ENCODE peak calls at places on chromosomes 6 and 20, in eight cellular contexts. One of them, this sample, is unnamed.

GRCh38 chr6:84416043-84416657 is 188.7 kb upstream of the CEP162 start:
- DNase-seq in HepG2: no peak
- DNase-seq in GM12878: no peak
- DNase-seq in suprapubic skin: no peak
- DNase-seq in upper lobe of left lung: no peak
- DNase-seq in K562: no peak
- DNase-seq in HCT116: no peak
- DNase-seq in spleen: no peak
- DNase-seq in this sample: no peak

GRCh38 chr20:44706371-44707258 is 8.6 kb upstream of the CCN5 start:
- DNase-seq in HepG2: no peak
- DNase-seq in GM12878: no peak
- DNase-seq in suprapubic skin: no peak
- DNase-seq in upper lobe of left lung: peak; percentile 30
- DNase-seq in K562: no peak
- DNase-seq in HCT116: no peak
- DNase-seq in spleen: no peak
- DNase-seq in this sample: no peak

GRCh38 chr20:58141971-58142842 is 86.2 kb downstream of the ANKRD60 start:
- DNase-seq in HepG2: no peak
- DNase-seq in GM12878: no peak
- DNase-seq in suprapubic skin: peak; percentile 35
- DNase-seq in upper lobe of left lung: peak; percentile 41
- DNase-seq in K562: no peak
- DNase-seq in HCT116: no peak
- DNase-seq in spleen: no peak
- DNase-seq in this sample: no peak

GRCh38 chr6:44727651-44728630 is 340.4 kb downstream of the CDC5L start:
- DNase-seq in HepG2: no peak
- DNase-seq in GM12878: no peak
- DNase-seq in suprapubic skin: no peak
- DNase-seq in upper lobe of left lung: peak; percentile 78
- DNase-seq in K562: no peak
- DNase-seq in HCT116: no peak
- DNase-seq in spleen: no peak
- DNase-seq in this sample: no peak

GRCh38 chr6:135604035-135604865 is 106.7 kb upstream of the AHI1 start:
- DNase-seq in HepG2: no peak
- DNase-seq in GM12878: no peak
- DNase-seq in suprapubic skin: no peak
- DNase-seq in upper lobe of left lung: peak; percentile 34
- DNase-seq in K562: no peak
- DNase-seq in HCT116: no peak
- DNase-seq in spleen: no peak
- DNase-seq in this sample: no peak

GRCh38 chr6:83490177-83490576 is 22.2 kb upstream of the PRSS35 start:
- DNase-seq in HepG2: no peak
- DNase-seq in GM12878: no peak
- DNase-seq in suprapubic skin: no peak
- DNase-seq in upper lobe of left lung: no peak
- DNase-seq in K562: no peak
- DNase-seq in HCT116: no peak
- DNase-seq in spleen: no peak
- DNase-seq in this sample: no peak

GRCh38 chr6:130775421-130776012 is 51.7 kb upstream of the SMLR1 start:
- DNase-seq in HepG2: no peak
- DNase-seq in GM12878: no peak
- DNase-seq in suprapubic skin: no peak
- DNase-seq in upper lobe of left lung: no peak
- DNase-seq in K562: no peak
- DNase-seq in HCT116: no peak
- DNase-seq in spleen: no peak
- DNase-seq in this sample: no peak

GRCh38 chr20:23632711-23633573 is 4.8 kb downstream of the CST3 start:
- DNase-seq in HepG2: no peak
- DNase-seq in GM12878: no peak
- DNase-seq in suprapubic skin: no peak
- DNase-seq in upper lobe of left lung: no peak
- DNase-seq in K562: no peak
- DNase-seq in HCT116: no peak
- DNase-seq in spleen: no peak
- DNase-seq in this sample: no peak

GRCh38 chr6:107670792-107671199 is 153.3 kb downstream of the SCML4 start:
- DNase-seq in HepG2: no peak
- DNase-seq in GM12878: peak; percentile 66
- DNase-seq in suprapubic skin: no peak
- DNase-seq in upper lobe of left lung: no peak
- DNase-seq in K562: no peak
- DNase-seq in HCT116: no peak
- DNase-seq in spleen: peak; percentile 82
- DNase-seq in this sample: no peak

GRCh38 chr6:107665386-107665785 is 158.7 kb downstream of the SCML4 start:
- DNase-seq in HepG2: no peak
- DNase-seq in GM12878: no peak
- DNase-seq in suprapubic skin: no peak
- DNase-seq in upper lobe of left lung: peak; percentile 39
- DNase-seq in K562: no peak
- DNase-seq in HCT116: no peak
- DNase-seq in spleen: no peak
- DNase-seq in this sample: no peak

GRCh38 chr6:107668826-107669474 is 155.2 kb downstream of the SCML4 start:
- DNase-seq in HepG2: no peak
- DNase-seq in GM12878: peak; percentile 34
- DNase-seq in suprapubic skin: no peak
- DNase-seq in upper lobe of left lung: peak; percentile 61
- DNase-seq in K562: no peak
- DNase-seq in HCT116: no peak
- DNase-seq in spleen: peak; percentile 85
- DNase-seq in this sample: no peak

GRCh38 chr6:107666084-107666981 is 157.8 kb downstream of the SCML4 start:
- DNase-seq in HepG2: peak; percentile 94
- DNase-seq in GM12878: no peak
- DNase-seq in suprapubic skin: no peak
- DNase-seq in upper lobe of left lung: no peak
- DNase-seq in K562: no peak
- DNase-seq in HCT116: no peak
- DNase-seq in spleen: no peak
- DNase-seq in this sample: no peak

GRCh38 chr6:107667790-107668189 is 156.3 kb downstream of the SCML4 start:
- DNase-seq in HepG2: no peak
- DNase-seq in GM12878: no peak
- DNase-seq in suprapubic skin: no peak
- DNase-seq in upper lobe of left lung: no peak
- DNase-seq in K562: no peak
- DNase-seq in HCT116: no peak
- DNase-seq in spleen: no peak
- DNase-seq in this sample: no peak
- TF ChIP-seq POLR2A in HepG2: no peak
- TF ChIP-seq POLR2A in GM12878: no peak
- TF ChIP-seq POLR2A in suprapubic skin: no peak
- TF ChIP-seq POLR2A in upper lobe of left lung: no peak
- TF ChIP-seq POLR2A in K562: no peak
- TF ChIP-seq POLR2A in HCT116: no peak
- TF ChIP-seq POLR2A in spleen: no peak
- TF ChIP-seq POLR2A in this sample: no peak

GRCh38 chr20:8756410-8756809 is 312.5 kb upstream of the PLCB4 start:
- DNase-seq in HepG2: peak; percentile 60
- DNase-seq in GM12878: no peak
- DNase-seq in suprapubic skin: no peak
- DNase-seq in upper lobe of left lung: no peak
- DNase-seq in K562: peak; percentile 29
- DNase-seq in HCT116: peak; percentile 18
- DNase-seq in spleen: no peak
- DNase-seq in this sample: no peak
- TF ChIP-seq POLR2AphosphoS5 in HepG2: no peak
- TF ChIP-seq POLR2AphosphoS5 in GM12878: no peak
- TF ChIP-seq POLR2AphosphoS5 in suprapubic skin: no peak
- TF ChIP-seq POLR2AphosphoS5 in upper lobe of left lung: no peak
- TF ChIP-seq POLR2AphosphoS5 in K562: no peak
- TF ChIP-seq POLR2AphosphoS5 in HCT116: no peak
- TF ChIP-seq POLR2AphosphoS5 in spleen: no peak
- TF ChIP-seq POLR2AphosphoS5 in this sample: no peak

DNA sequence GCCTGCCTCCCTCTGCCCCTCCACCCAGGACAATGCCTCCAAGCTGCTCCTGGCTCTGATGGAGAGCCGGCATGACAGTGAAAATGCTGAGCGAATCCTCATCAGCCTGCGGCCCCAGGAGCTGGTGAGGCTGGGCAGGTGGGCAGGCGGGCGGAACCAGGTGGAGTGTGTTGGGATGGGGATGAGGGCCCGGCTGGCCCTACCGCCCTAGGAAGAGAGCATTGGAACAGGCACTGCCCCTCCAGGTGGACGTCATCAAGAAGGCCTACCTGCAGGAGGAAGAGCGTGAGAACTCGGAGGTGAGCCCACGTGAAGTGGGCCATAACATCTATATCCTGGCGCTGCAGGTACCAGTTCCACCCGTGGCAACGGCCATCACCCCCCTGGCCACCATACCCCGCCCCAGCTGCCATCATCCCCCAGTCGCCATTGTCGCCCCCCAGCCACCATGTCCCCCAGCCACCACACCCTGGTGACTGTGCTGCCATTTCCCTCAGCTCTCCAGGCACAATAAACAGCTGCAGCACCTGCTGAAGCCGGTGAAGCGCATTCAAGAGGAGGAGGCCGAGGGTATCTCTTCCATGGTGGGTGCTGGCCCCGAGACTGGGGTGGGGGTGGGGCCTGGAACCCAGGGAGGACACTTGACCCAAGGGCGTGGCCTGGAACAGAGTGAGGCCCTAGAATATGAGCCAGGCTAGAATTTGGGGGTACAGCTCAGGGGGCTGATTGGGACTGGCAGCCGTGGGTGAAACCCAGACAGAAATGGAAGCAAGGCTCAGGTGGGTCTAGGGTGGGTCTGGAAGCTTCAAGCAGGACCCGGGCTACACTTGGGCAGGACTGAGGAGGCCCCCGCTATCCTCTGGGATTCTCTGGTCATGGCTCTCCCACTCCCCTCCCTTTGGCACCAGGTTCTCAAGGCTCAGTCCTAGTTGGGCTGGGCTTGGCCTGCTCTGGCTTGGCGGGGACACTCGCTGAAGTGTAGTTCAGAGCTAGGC is 24.2 kb downstream of the UQCC2 start:
- DNase-seq in HepG2: no peak
- DNase-seq in GM12878: no peak
- DNase-seq in suprapubic skin: no peak
- DNase-seq in upper lobe of left lung: peak; percentile 60
- DNase-seq in K562: no peak
- DNase-seq in HCT116: no peak
- DNase-seq in spleen: no peak
- DNase-seq in this sample: no peak
- H3K27ac ChIP-seq in HepG2: no peak overlapping the region
- H3K27ac ChIP-seq in GM12878: no peak overlapping the region
- H3K27ac ChIP-seq in suprapubic skin: no peak overlapping the region
- H3K27ac ChIP-seq in upper lobe of left lung: no peak overlapping the region
- H3K27ac ChIP-seq in K562: no peak overlapping the region
- H3K27ac ChIP-seq in HCT116: no peak overlapping the region
- H3K27ac ChIP-seq in spleen: no peak overlapping the region
- H3K27ac ChIP-seq in this sample: no peak overlapping the region

GRCh38 chr6:159693128-159693893 is at the start of gene SOD2:
- DNase-seq in HepG2: peak; percentile 89
- DNase-seq in GM12878: no peak
- DNase-seq in suprapubic skin: peak; percentile 93
- DNase-seq in upper lobe of left lung: peak; percentile 97
- DNase-seq in K562: peak; percentile 96
- DNase-seq in HCT116: peak; percentile 61
- DNase-seq in spleen: peak; percentile 97
- DNase-seq in this sample: peak; percentile 89
- TF ChIP-seq POLR2A in HepG2: peak; percentile 94
- TF ChIP-seq POLR2A in GM12878: peak; percentile 96
- TF ChIP-seq POLR2A in suprapubic skin: peak; percentile 85
- TF ChIP-seq POLR2A in upper lobe of left lung: peak; percentile 98
- TF ChIP-seq POLR2A in K562: peak; percentile 92
- TF ChIP-seq POLR2A in HCT116: peak; percentile 90
- TF ChIP-seq POLR2A in spleen: peak; percentile 68
- TF ChIP-seq POLR2A in this sample: peak; percentile 55

GRCh38 chr6:99821164-99821563 is 172.9 kb downstream of the MCHR2 start:
- DNase-seq in HepG2: no peak
- DNase-seq in GM12878: no peak
- DNase-seq in suprapubic skin: no peak
- DNase-seq in upper lobe of left lung: no peak
- DNase-seq in K562: no peak
- DNase-seq in HCT116: no peak
- DNase-seq in spleen: no peak
- DNase-seq in this sample: no peak

GRCh38 chr6:99816795-99817194 is 177.2 kb downstream of the MCHR2 start:
- DNase-seq in HepG2: no peak
- DNase-seq in GM12878: no peak
- DNase-seq in suprapubic skin: no peak
- DNase-seq in upper lobe of left lung: no peak
- DNase-seq in K562: no peak
- DNase-seq in HCT116: no peak
- DNase-seq in spleen: no peak
- DNase-seq in this sample: no peak

GRCh38 chr6:99818161-99818560 is 175.9 kb downstream of the MCHR2 start:
- DNase-seq in HepG2: no peak
- DNase-seq in GM12878: no peak
- DNase-seq in suprapubic skin: no peak
- DNase-seq in upper lobe of left lung: no peak
- DNase-seq in K562: no peak
- DNase-seq in HCT116: no peak
- DNase-seq in spleen: no peak
- DNase-seq in this sample: no peak

GRCh38 chr6:99822741-99823512 is 171.1 kb downstream of the MCHR2 start:
- DNase-seq in HepG2: peak; percentile 64
- DNase-seq in GM12878: no peak
- DNase-seq in suprapubic skin: no peak
- DNase-seq in upper lobe of left lung: no peak
- DNase-seq in K562: peak; percentile 46
- DNase-seq in HCT116: peak; percentile 37
- DNase-seq in spleen: no peak
- DNase-seq in this sample: no peak

DNA sequence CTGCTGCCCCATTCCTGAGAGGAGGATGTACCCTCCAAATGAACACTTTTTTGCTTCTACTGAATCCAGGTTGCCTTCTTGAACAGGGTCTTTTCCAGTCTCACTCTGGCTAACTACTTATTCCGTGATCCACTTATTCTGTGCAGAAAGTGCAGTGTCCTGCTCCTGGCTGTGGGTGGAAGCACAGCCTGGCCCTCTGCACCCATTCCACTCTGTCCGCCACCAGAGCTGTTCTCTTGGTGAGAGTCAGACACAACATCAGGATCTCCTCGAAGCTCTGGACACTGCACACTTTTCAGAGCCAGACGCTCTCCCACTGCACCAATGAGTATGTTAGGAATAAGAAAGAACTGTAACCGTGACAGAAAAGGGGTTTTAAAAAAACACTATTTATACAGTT is 174.2 kb downstream of the MCHR2 start:
- DNase-seq in HepG2: no peak
- DNase-seq in GM12878: no peak
- DNase-seq in suprapubic skin: no peak
- DNase-seq in upper lobe of left lung: no peak
- DNase-seq in K562: no peak
- DNase-seq in HCT116: no peak
- DNase-seq in spleen: no peak
- DNase-seq in this sample: no peak
- TF ChIP-seq POLR2AphosphoS5 in HepG2: no peak
- TF ChIP-seq POLR2AphosphoS5 in GM12878: no peak
- TF ChIP-seq POLR2AphosphoS5 in suprapubic skin: no peak
- TF ChIP-seq POLR2AphosphoS5 in upper lobe of left lung: no peak
- TF ChIP-seq POLR2AphosphoS5 in K562: no peak
- TF ChIP-seq POLR2AphosphoS5 in HCT116: no peak
- TF ChIP-seq POLR2AphosphoS5 in spleen: no peak
- TF ChIP-seq POLR2AphosphoS5 in this sample: no peak

GRCh38 chr6:134347916-134348805 is 30.2 kb upstream of the SGK1 start:
- DNase-seq in HepG2: no peak
- DNase-seq in GM12878: no peak
- DNase-seq in suprapubic skin: no peak
- DNase-seq in upper lobe of left lung: no peak
- DNase-seq in K562: no peak
- DNase-seq in HCT116: no peak
- DNase-seq in spleen: no peak
- DNase-seq in this sample: no peak
- H3K27ac ChIP-seq in HepG2: no peak overlapping the region
- H3K27ac ChIP-seq in GM12878: no peak overlapping the region
- H3K27ac ChIP-seq in suprapubic skin: peak overlapping the region; percentile 84
- H3K27ac ChIP-seq in upper lobe of left lung: peak overlapping the region; percentile 55
- H3K27ac ChIP-seq in K562: no peak overlapping the region
- H3K27ac ChIP-seq in HCT116: no peak overlapping the region
- H3K27ac ChIP-seq in spleen: no peak overlapping the region
- H3K27ac ChIP-seq in this sample: no peak overlapping the region

This sample was measured in stomach.